ENCODE peak calls at places on chromosome 1, in ten cellular contexts. One of them, this sample, is unnamed. For H4K20me1 and H3K4me1, the result is how much of the 10 kb centered on the place peaks cover.

GRCh38 chr1:160415696-160416298 is 15.4 kb downstream of the VANGL2 start:
- DNase-seq in GM23248: no peak
- DNase-seq in DND-41: no peak
- DNase-seq in hepatocyte: no peak
- DNase-seq in fibroblast of lung: no peak
- DNase-seq in HCT116: no peak
- DNase-seq in neural progenitor cell: no peak
- DNase-seq in mammary epithelial cell: no peak
- DNase-seq in OCI-LY7: no peak
- DNase-seq in MM.1S: no peak
- DNase-seq in this sample: no peak

GRCh38 chr1:53639251-53639721 is 99.7 kb downstream of the GLIS1 start:
- DNase-seq in GM23248: peak
- DNase-seq in DND-41: no peak
- DNase-seq in hepatocyte: no peak
- DNase-seq in fibroblast of lung: peak
- DNase-seq in HCT116: peak
- DNase-seq in neural progenitor cell: no peak
- DNase-seq in mammary epithelial cell: peak
- DNase-seq in OCI-LY7: no peak
- DNase-seq in MM.1S: peak
- DNase-seq in this sample: peak

GRCh38 chr1:112762541-112763141 is 47.5 kb upstream of the PPM1J start:
- DNase-seq in GM23248: peak
- DNase-seq in DND-41: peak
- DNase-seq in hepatocyte: no peak
- DNase-seq in fibroblast of lung: no peak
- DNase-seq in HCT116: no peak
- DNase-seq in neural progenitor cell: peak
- DNase-seq in mammary epithelial cell: peak
- DNase-seq in OCI-LY7: no peak
- DNase-seq in MM.1S: no peak
- DNase-seq in this sample: peak

GRCh38 chr1:188249813-188250212 is 1421.1 kb downstream of the PLA2G4A start:
- DNase-seq in GM23248: no peak
- DNase-seq in DND-41: no peak
- DNase-seq in hepatocyte: no peak
- DNase-seq in fibroblast of lung: no peak
- DNase-seq in HCT116: no peak
- DNase-seq in neural progenitor cell: no peak
- DNase-seq in mammary epithelial cell: no peak
- DNase-seq in OCI-LY7: no peak
- DNase-seq in MM.1S: no peak
- DNase-seq in this sample: no peak

GRCh38 chr1:162397943-162398560 is 13.9 kb downstream of the SH2D1B start:
- DNase-seq in GM23248: no peak
- DNase-seq in DND-41: no peak
- DNase-seq in hepatocyte: no peak
- DNase-seq in fibroblast of lung: no peak
- DNase-seq in HCT116: no peak
- DNase-seq in neural progenitor cell: no peak
- DNase-seq in mammary epithelial cell: no peak
- DNase-seq in OCI-LY7: no peak
- DNase-seq in MM.1S: no peak
- DNase-seq in this sample: no peak

GRCh38 chr1:10625076-10625475 is 150.3 kb downstream of the PEX14 start:
- DNase-seq in GM23248: no peak
- DNase-seq in DND-41: no peak
- DNase-seq in hepatocyte: no peak
- DNase-seq in fibroblast of lung: no peak
- DNase-seq in HCT116: no peak
- DNase-seq in neural progenitor cell: no peak
- DNase-seq in mammary epithelial cell: no peak
- DNase-seq in OCI-LY7: no peak
- DNase-seq in MM.1S: no peak
- DNase-seq in this sample: no peak

GRCh38 chr1:200154069-200154767 is 126.7 kb downstream of the NR5A2 start:
- DNase-seq in GM23248: no peak
- DNase-seq in DND-41: peak
- DNase-seq in hepatocyte: no peak
- DNase-seq in fibroblast of lung: no peak
- DNase-seq in HCT116: no peak
- DNase-seq in neural progenitor cell: no peak
- DNase-seq in mammary epithelial cell: peak
- DNase-seq in OCI-LY7: peak
- DNase-seq in MM.1S: peak
- DNase-seq in this sample: no peak

GRCh38 chr1:147700042-147700711 is 29.9 kb upstream of the ACP6 start:
- DNase-seq in GM23248: peak
- DNase-seq in DND-41: peak
- DNase-seq in hepatocyte: peak
- DNase-seq in fibroblast of lung: peak
- DNase-seq in HCT116: peak
- DNase-seq in neural progenitor cell: peak
- DNase-seq in mammary epithelial cell: peak
- DNase-seq in OCI-LY7: peak
- DNase-seq in MM.1S: peak
- DNase-seq in this sample: peak

GRCh38 chr1:232610187-232610901 is 19.6 kb downstream of the SIPA1L2 start:
- DNase-seq in GM23248: no peak
- DNase-seq in DND-41: no peak
- DNase-seq in hepatocyte: no peak
- DNase-seq in fibroblast of lung: no peak
- DNase-seq in HCT116: no peak
- DNase-seq in neural progenitor cell: no peak
- DNase-seq in mammary epithelial cell: no peak
- DNase-seq in OCI-LY7: no peak
- DNase-seq in MM.1S: no peak
- DNase-seq in this sample: no peak

GRCh38 chr1:7641587-7642417 is 129.3 kb upstream of the VAMP3 start:
- DNase-seq in GM23248: no peak
- DNase-seq in DND-41: no peak
- DNase-seq in hepatocyte: no peak
- DNase-seq in fibroblast of lung: no peak
- DNase-seq in HCT116: no peak
- DNase-seq in neural progenitor cell: peak
- DNase-seq in mammary epithelial cell: no peak
- DNase-seq in OCI-LY7: no peak
- DNase-seq in MM.1S: no peak
- DNase-seq in this sample: no peak

GRCh38 chr1:91803847-91804545 is 82.0 kb downstream of the TGFBR3 start:
- DNase-seq in GM23248: peak
- DNase-seq in DND-41: no peak
- DNase-seq in hepatocyte: no peak
- DNase-seq in fibroblast of lung: no peak
- DNase-seq in HCT116: no peak
- DNase-seq in neural progenitor cell: no peak
- DNase-seq in mammary epithelial cell: peak
- DNase-seq in OCI-LY7: peak
- DNase-seq in MM.1S: peak
- DNase-seq in this sample: peak

GRCh38 chr1:198686069-198686728 is 47.4 kb downstream of the PTPRC start:
- DNase-seq in GM23248: peak
- DNase-seq in DND-41: no peak
- DNase-seq in hepatocyte: peak
- DNase-seq in fibroblast of lung: peak
- DNase-seq in HCT116: peak
- DNase-seq in neural progenitor cell: no peak
- DNase-seq in mammary epithelial cell: peak
- DNase-seq in OCI-LY7: peak
- DNase-seq in MM.1S: peak
- DNase-seq in this sample: no peak

GRCh38 chr1:155254714-155255242 is 505 bp downstream of the ENTREP3 start:
- DNase-seq in GM23248: peak
- DNase-seq in DND-41: peak
- DNase-seq in hepatocyte: no peak
- DNase-seq in fibroblast of lung: no peak
- DNase-seq in HCT116: no peak
- DNase-seq in neural progenitor cell: peak
- DNase-seq in mammary epithelial cell: no peak
- DNase-seq in OCI-LY7: no peak
- DNase-seq in MM.1S: no peak
- DNase-seq in this sample: no peak

GRCh38 chr1:60819302-60819701 is 263.1 kb upstream of the NFIA start:
- DNase-seq in GM23248: no peak
- DNase-seq in DND-41: no peak
- DNase-seq in hepatocyte: no peak
- DNase-seq in fibroblast of lung: no peak
- DNase-seq in HCT116: no peak
- DNase-seq in neural progenitor cell: no peak
- DNase-seq in mammary epithelial cell: no peak
- DNase-seq in OCI-LY7: no peak
- DNase-seq in MM.1S: no peak
- DNase-seq in this sample: no peak

GRCh38 chr1:2998503-2999100 is 22.7 kb upstream of the ACTRT2 start:
- DNase-seq in GM23248: no peak
- DNase-seq in DND-41: no peak
- DNase-seq in hepatocyte: no peak
- DNase-seq in fibroblast of lung: no peak
- DNase-seq in HCT116: no peak
- DNase-seq in neural progenitor cell: no peak
- DNase-seq in mammary epithelial cell: no peak
- DNase-seq in OCI-LY7: no peak
- DNase-seq in MM.1S: no peak
- DNase-seq in this sample: no peak

GRCh38 chr1:182962554-182963115 is 9.7 kb upstream of the SHCBP1L start:
- DNase-seq in GM23248: peak
- DNase-seq in DND-41: peak
- DNase-seq in hepatocyte: peak
- DNase-seq in fibroblast of lung: peak
- DNase-seq in HCT116: peak
- DNase-seq in neural progenitor cell: peak
- DNase-seq in mammary epithelial cell: peak
- DNase-seq in OCI-LY7: peak
- DNase-seq in MM.1S: peak
- DNase-seq in this sample: peak

GRCh38 chr1:212683357-212683722 is 16.3 kb downstream of the BATF3 start:
- DNase-seq in GM23248: no peak
- DNase-seq in DND-41: peak
- DNase-seq in hepatocyte: no peak
- DNase-seq in fibroblast of lung: no peak
- DNase-seq in HCT116: no peak
- DNase-seq in neural progenitor cell: no peak
- DNase-seq in mammary epithelial cell: no peak
- DNase-seq in OCI-LY7: peak
- DNase-seq in MM.1S: no peak
- DNase-seq in this sample: no peak

GRCh38 chr1:231382426-231382825 is 39.7 kb downstream of the EGLN1 start:
- DNase-seq in GM23248: no peak
- DNase-seq in DND-41: no peak
- DNase-seq in hepatocyte: no peak
- DNase-seq in fibroblast of lung: no peak
- DNase-seq in HCT116: no peak
- DNase-seq in neural progenitor cell: no peak
- DNase-seq in mammary epithelial cell: no peak
- DNase-seq in OCI-LY7: no peak
- DNase-seq in MM.1S: no peak
- DNase-seq in this sample: no peak

GRCh38 chr1:231385118-231385748 is 36.9 kb downstream of the EGLN1 start:
- DNase-seq in GM23248: no peak
- DNase-seq in DND-41: no peak
- DNase-seq in hepatocyte: peak
- DNase-seq in fibroblast of lung: no peak
- DNase-seq in HCT116: no peak
- DNase-seq in neural progenitor cell: no peak
- DNase-seq in mammary epithelial cell: peak
- DNase-seq in OCI-LY7: no peak
- DNase-seq in MM.1S: no peak
- DNase-seq in this sample: peak

GRCh38 chr1:231386472-231386871 is 35.6 kb downstream of the EGLN1 start:
- DNase-seq in GM23248: no peak
- DNase-seq in DND-41: no peak
- DNase-seq in hepatocyte: no peak
- DNase-seq in fibroblast of lung: no peak
- DNase-seq in HCT116: no peak
- DNase-seq in neural progenitor cell: no peak
- DNase-seq in mammary epithelial cell: no peak
- DNase-seq in OCI-LY7: no peak
- DNase-seq in MM.1S: no peak
- DNase-seq in this sample: no peak

GRCh38 chr1:231381729-231382128 is 40.4 kb downstream of the EGLN1 start:
- DNase-seq in GM23248: no peak
- DNase-seq in DND-41: no peak
- DNase-seq in hepatocyte: no peak
- DNase-seq in fibroblast of lung: no peak
- DNase-seq in HCT116: no peak
- DNase-seq in neural progenitor cell: no peak
- DNase-seq in mammary epithelial cell: peak
- DNase-seq in OCI-LY7: no peak
- DNase-seq in MM.1S: no peak
- DNase-seq in this sample: no peak

GRCh38 chr1:231383159-231383855 is 38.8 kb downstream of the EGLN1 start:
- DNase-seq in GM23248: no peak
- DNase-seq in DND-41: no peak
- DNase-seq in hepatocyte: no peak
- DNase-seq in fibroblast of lung: no peak
- DNase-seq in HCT116: no peak
- DNase-seq in neural progenitor cell: no peak
- DNase-seq in mammary epithelial cell: peak
- DNase-seq in OCI-LY7: no peak
- DNase-seq in MM.1S: no peak
- DNase-seq in this sample: no peak
- H4K20me1 ChIP-seq in GM23248: under half
- H4K20me1 ChIP-seq in DND-41: under half
- H4K20me1 ChIP-seq in hepatocyte: under half
- H4K20me1 ChIP-seq in fibroblast of lung: under half
- H4K20me1 ChIP-seq in HCT116: under half
- H4K20me1 ChIP-seq in neural progenitor cell: half or more
- H4K20me1 ChIP-seq in mammary epithelial cell: under half
- H4K20me1 ChIP-seq in OCI-LY7: under half
- H4K20me1 ChIP-seq in MM.1S: under half
- H4K20me1 ChIP-seq in this sample: under half

GRCh38 chr1:51666463-51666862 is 49.6 kb downstream of the OSBPL9 start:
- DNase-seq in GM23248: peak
- DNase-seq in DND-41: no peak
- DNase-seq in hepatocyte: no peak
- DNase-seq in fibroblast of lung: peak
- DNase-seq in HCT116: no peak
- DNase-seq in neural progenitor cell: no peak
- DNase-seq in mammary epithelial cell: no peak
- DNase-seq in OCI-LY7: no peak
- DNase-seq in MM.1S: no peak
- DNase-seq in this sample: no peak
- H3K4me1 ChIP-seq in GM23248: under half
- H3K4me1 ChIP-seq in DND-41: under half
- H3K4me1 ChIP-seq in hepatocyte: under half
- H3K4me1 ChIP-seq in fibroblast of lung: under half
- H3K4me1 ChIP-seq in HCT116: under half
- H3K4me1 ChIP-seq in neural progenitor cell: under half
- H3K4me1 ChIP-seq in mammary epithelial cell: under half
- H3K4me1 ChIP-seq in OCI-LY7: under half
- H3K4me1 ChIP-seq in MM.1S: under half
- H3K4me1 ChIP-seq in this sample: under half

GRCh38 chr1:23634840-23635642 is 56.6 kb upstream of the RPL11 start:
- DNase-seq in GM23248: peak
- DNase-seq in DND-41: peak
- DNase-seq in hepatocyte: peak
- DNase-seq in fibroblast of lung: peak
- DNase-seq in HCT116: peak
- DNase-seq in neural progenitor cell: peak
- DNase-seq in mammary epithelial cell: peak
- DNase-seq in OCI-LY7: peak
- DNase-seq in MM.1S: peak
- DNase-seq in this sample: peak
- H3K4me3 ChIP-seq in GM23248: peak
- H3K4me3 ChIP-seq in DND-41: peak
- H3K4me3 ChIP-seq in hepatocyte: no peak
- H3K4me3 ChIP-seq in fibroblast of lung: peak
- H3K4me3 ChIP-seq in HCT116: peak
- H3K4me3 ChIP-seq in neural progenitor cell: no peak
- H3K4me3 ChIP-seq in mammary epithelial cell: peak
- H3K4me3 ChIP-seq in OCI-LY7: peak
- H3K4me3 ChIP-seq in MM.1S: peak
- H3K4me3 ChIP-seq in this sample: peak

GRCh38 chr1:176193663-176194062 is 13.4 kb downstream of the COP1 start:
- DNase-seq in GM23248: no peak
- DNase-seq in DND-41: no peak
- DNase-seq in hepatocyte: no peak
- DNase-seq in fibroblast of lung: no peak
- DNase-seq in HCT116: no peak
- DNase-seq in neural progenitor cell: no peak
- DNase-seq in mammary epithelial cell: no peak
- DNase-seq in OCI-LY7: no peak
- DNase-seq in MM.1S: no peak
- DNase-seq in this sample: no peak
- H4K20me1 ChIP-seq in GM23248: under half
- H4K20me1 ChIP-seq in DND-41: half or more
- H4K20me1 ChIP-seq in hepatocyte: half or more
- H4K20me1 ChIP-seq in fibroblast of lung: under half
- H4K20me1 ChIP-seq in HCT116: under half
- H4K20me1 ChIP-seq in neural progenitor cell: half or more
- H4K20me1 ChIP-seq in mammary epithelial cell: under half
- H4K20me1 ChIP-seq in OCI-LY7: under half
- H4K20me1 ChIP-seq in MM.1S: under half
- H4K20me1 ChIP-seq in this sample: half or more